ENCODE peak calls at places on chromosomes 7 and 10, in six cellular contexts. L is H1, C is lower leg skin, T is kidney epithelial cell, M is BJ, X is stomach. J is an unnamed sample.
A peak's percentile ranks its signal among the peaks of the same experiment; 100 is the strongest.

GRCh38 chr7:116317907-116318306 is 107.6 kb downstream of the TES start:
- DNase-seq in T (no peak), C (no peak), X (no peak), M (no peak), L (no peak), J (no peak)

GRCh38 chr7:34463830-34464229 is 194.2 kb upstream of the NPSR1 start:
- DNase-seq in X (no peak), C (no peak), T (peak; percentile 50), L (no peak), M (no peak), J (no peak)

GRCh38 chr7:140261522-140261921 is 84.7 kb upstream of the KDM7A start:
- DNase-seq in C (no peak), L (no peak), M (no peak), X (no peak), T (no peak), J (no peak)

GRCh38 chr7:113657603-113658002 is 261.2 kb downstream of the PPP1R3A start:
- DNase-seq in L (no peak), T (no peak), X (no peak), C (no peak), M (no peak), J (no peak)

GRCh38 chr7:34946486-34946885 is 90.8 kb downstream of the DPY19L1 start:
- DNase-seq in X (no peak), T (no peak), L (no peak), C (no peak), M (no peak), J (no peak)

GRCh38 chr10:116470768-116471415 is 43.2 kb downstream of the PNLIPRP3 start:
- DNase-seq in L (peak; percentile 21), M (no peak), T (no peak), C (no peak), X (no peak), J (no peak)

GRCh38 chr10:48776528-48776927 is 91.9 kb downstream of the WDFY4 start:
- DNase-seq in T (no peak), L (no peak), M (no peak), X (no peak), C (no peak), J (no peak)

GRCh38 chr7:73896454-73896853 is 35.5 kb downstream of the TMEM270 start:
- DNase-seq in X (no peak), C (no peak), L (no peak), M (no peak), T (no peak), J (no peak)

GRCh38 chr7:28554791-28555471 is 142.6 kb downstream of the CREB5 start:
- DNase-seq in C (no peak), M (no peak), T (no peak), L (no peak), X (no peak), J (no peak)

GRCh38 chr10:124145109-124145860 is 51.9 kb upstream of the CHST15 start:
- DNase-seq in L (no peak), M (no peak), X (peak; percentile 34), C (no peak), T (no peak), J (no peak)

GRCh38 chr7:117777335-117778150 is 95.7 kb downstream of the CTTNBP2 start:
- DNase-seq in L (no peak), M (no peak), C (no peak), T (peak; percentile 42), X (no peak), J (no peak)

GRCh38 chr7:140972876-140973829 is 41.6 kb downstream of the MRPS33 start:
- DNase-seq in C (no peak), X (no peak), L (no peak), M (no peak), T (no peak), J (no peak)

GRCh38 chr10:91653214-91653875 is 20.5 kb upstream of the PPP1R3C start:
- DNase-seq in C (no peak), X (no peak), M (no peak), T (peak; percentile 63), L (no peak), J (no peak)

GRCh38 chr10:87038286-87038717 is 18.2 kb downstream of the FAM25A start:
- DNase-seq in X (no peak), L (no peak), C (no peak), T (no peak), M (no peak), J (no peak)

GRCh38 chr10:104809288-104810090 is 168.4 kb downstream of the SORCS3 start:
- DNase-seq in M (no peak), L (peak; percentile 23), C (no peak), T (peak; percentile 96), X (no peak), J (no peak)

GRCh38 chr10:28370107-28370835 is 67.4 kb upstream of the MPP7 start:
- DNase-seq in X (no peak), M (no peak), C (no peak), T (no peak), L (no peak), J (no peak)

GRCh38 chr10:86392723-86393094 is 26.1 kb upstream of the GRID1 start:
- DNase-seq in T (no peak), C (peak; percentile 64), L (no peak), M (no peak), X (no peak), J (no peak)

GRCh38 chr10:13848530-13849425 is 262.0 kb downstream of the PRPF18 start:
- DNase-seq in M (no peak), L (no peak), X (no peak), C (no peak), T (no peak), J (no peak)

GRCh38 chr7:127514499-127514898 is 70.9 kb downstream of the GCC1 start:
- DNase-seq in M (no peak), C (no peak), X (no peak), L (no peak), T (no peak), J (peak; percentile 16)

GRCh38 chr7:108464743-108465142 is 8.5 kb upstream of the NRCAM start:
- DNase-seq in C (no peak), X (no peak), M (no peak), T (no peak), L (no peak), J (no peak)

GRCh38 chr10:93061594-93062498 is 1.2 kb downstream of the CYP26C1 start:
- DNase-seq in M (no peak), L (no peak), T (no peak), X (no peak), C (no peak), J (no peak)

GRCh38 chr7:104980969-104981670 is 32.9 kb upstream of the KMT2E start:
- DNase-seq in T (no peak), M (no peak), X (no peak), L (no peak), C (no peak), J (no peak)

GRCh38 chr7:134549366-134549765 is 456 bp downstream of the AKR1B15 start:
- DNase-seq in L (no peak), T (no peak), M (no peak), C (no peak), X (no peak), J (no peak)

GRCh38 chr10:17423641-17424186 is 30.7 kb downstream of the ST8SIA6 start:
- DNase-seq in T (no peak), M (no peak), C (no peak), X (no peak), L (no peak), J (no peak)

GRCh38 chr7:100736671-100737070 is 3.3 kb downstream of the ZAN start:
- DNase-seq in C (no peak), M (no peak), T (no peak), X (no peak), L (no peak), J (no peak)

GRCh38 chr7:77553123-77553522 is 16.0 kb downstream of the PTPN12 start:
- DNase-seq in X (no peak), L (no peak), M (no peak), T (no peak), C (no peak), J (no peak)

GRCh38 chr10:60237977-60238376 is 151.7 kb downstream of the ANK3 start:
- DNase-seq in T (no peak), L (no peak), X (no peak), M (no peak), C (no peak), J (no peak)

GRCh38 chr10:58094985-58095718 is 172.5 kb downstream of the IPMK start:
- DNase-seq in T (no peak), C (no peak), L (no peak), M (no peak), X (no peak), J (no peak)

GRCh38 chr7:70568674-70569334 is 563.1 kb upstream of the GALNT17 start:
- DNase-seq in X (peak; percentile 79), C (no peak), T (no peak), M (no peak), L (no peak), J (no peak)

GRCh38 chr10:29730969-29731368 is 96.2 kb upstream of the SVIL start:
- DNase-seq in L (no peak), M (no peak), T (no peak), X (no peak), C (no peak), J (no peak)

GRCh38 chr10:29732918-29733317 is 98.1 kb upstream of the SVIL start:
- DNase-seq in X (no peak), M (no peak), T (no peak), L (no peak), C (no peak), J (no peak)

GRCh38 chr10:29733323-29733722 is 98.6 kb upstream of the SVIL start:
- DNase-seq in L (no peak), T (no peak), M (no peak), C (no peak), X (no peak), J (no peak)

GRCh38 chr10:29730461-29730860 is 95.7 kb upstream of the SVIL start:
- DNase-seq in T (no peak), L (no peak), C (no peak), M (no peak), X (no peak), J (no peak)

DNA sequence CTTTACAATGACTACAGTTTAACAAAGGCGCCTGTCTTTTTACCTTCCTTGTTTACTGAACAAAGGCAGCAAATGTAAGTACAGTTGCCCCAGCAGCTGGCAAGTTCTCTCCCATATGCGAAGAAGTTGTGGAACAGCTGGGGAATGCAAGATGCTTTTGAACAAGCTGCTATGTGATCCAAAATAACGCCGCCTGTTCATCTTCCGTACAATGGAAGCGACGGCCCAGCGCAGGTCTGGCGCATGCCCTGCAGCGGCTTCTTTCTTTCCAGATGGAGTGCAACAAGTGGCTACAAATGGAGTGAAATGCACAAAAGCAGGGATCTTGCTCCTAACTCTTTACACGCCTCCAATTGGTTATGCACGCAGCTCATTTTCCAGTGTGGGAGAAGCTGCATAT is 97.0 kb upstream of the SVIL start:
- DNase-seq in C (no peak), T (no peak), M (no peak), X (no peak), L (no peak), J (no peak)
- H3K4me3 ChIP-seq in C (no peak overlapping the region), T (no peak overlapping the region), M (no peak overlapping the region), X (no peak overlapping the region), L (no peak overlapping the region), J (no peak overlapping the region)

GRCh38 chr7:106418526-106418925 is 133.7 kb upstream of the NAMPT start:
- DNase-seq in M (no peak), X (no peak), T (no peak), L (no peak), C (no peak), J (peak; percentile 9)
- H3K4me3 ChIP-seq in M (no peak overlapping the region), X (no peak overlapping the region), T (no peak overlapping the region), L (no peak overlapping the region), C (no peak overlapping the region), J (no peak overlapping the region)

GRCh38 chr7:1533255-1533568 is 2.7 kb downstream of the MAFK start:
- DNase-seq in L (no peak), M (no peak), T (no peak), C (no peak), X (no peak), J (no peak)
- H3K4me3 ChIP-seq in L (no peak overlapping the region), M (peak overlapping the region; percentile 79), T (no peak overlapping the region), C (no peak overlapping the region), X (peak overlapping the region; percentile 71), J (peak overlapping the region; percentile 67)

GRCh38 chr10:30818854-30819253 is 189.3 kb upstream of the LYZL2 start:
- DNase-seq in X (no peak), T (no peak), M (no peak), L (no peak), C (peak; percentile 91), J (no peak)
- H3K4me3 ChIP-seq in X (no peak overlapping the region), T (no peak overlapping the region), M (no peak overlapping the region), L (no peak overlapping the region), C (no peak overlapping the region), J (no peak overlapping the region)